ENCODE peak calls at places on chromosomes 1 and 21, in eight cellular contexts. C, D, F, X, N, U, B and K are unnamed samples.
A peak's percentile ranks its signal among the peaks of the same experiment; 100 is the strongest.

GRCh38 chr1:239677362-239677761 is 291.0 kb downstream of the CHRM3 start:
- DNase-seq in F (no peak), C (no peak), D (no peak), U (no peak), N (no peak), X (no peak), B (no peak), K (no peak)

GRCh38 chr1:106876384-106876783 is 180.1 kb upstream of the PRMT6 start:
- DNase-seq in F (no peak), C (no peak), D (no peak), N (no peak), U (no peak), X (no peak), B (no peak), K (no peak)

GRCh38 chr21:24217141-24217540 is 1390.1 kb downstream of the MRPL39 start:
- DNase-seq in X (no peak), F (no peak), B (no peak), N (no peak), D (no peak), C (no peak), U (no peak), K (no peak)

GRCh38 chr1:72365693-72366092 is 83.4 kb upstream of the NEGR1 start:
- DNase-seq in D (no peak), N (no peak), U (no peak), F (no peak), B (no peak), X (no peak), C (no peak), K (no peak)

GRCh38 chr21:16279658-16280581 is 550.1 kb downstream of the USP25 start:
- DNase-seq in U (no peak), X (peak; percentile 31), F (no peak), B (no peak), N (peak; percentile 55), D (no peak), C (no peak), K (no peak)

GRCh38 chr21:29656504-29657227 is 283.1 kb downstream of the GRIK1 start:
- DNase-seq in C (no peak), D (no peak), F (peak; percentile 53), N (no peak), U (peak; percentile 2), B (no peak), X (no peak), K (peak; percentile 69)

GRCh38 chr1:224014328-224014649 is 99.6 kb upstream of the FBXO28 start:
- DNase-seq in N (no peak), F (no peak), X (no peak), D (no peak), U (no peak), C (no peak), B (no peak), K (no peak)

GRCh38 chr1:100786870-100787269 is 67.3 kb downstream of the VCAM1 start:
- DNase-seq in U (no peak), F (no peak), B (no peak), X (no peak), N (no peak), D (no peak), C (no peak), K (no peak)

GRCh38 chr1:165224504-165224903 is 132.0 kb downstream of the LMX1A start:
- DNase-seq in X (no peak), U (no peak), N (no peak), F (no peak), D (no peak), B (no peak), C (no peak), K (no peak)

GRCh38 chr1:109791495-109792040 is 27.8 kb upstream of the EPS8L3 start:
- DNase-seq in B (no peak), F (no peak), N (peak; percentile 29), D (no peak), C (no peak), U (no peak), X (peak; percentile 19), K (no peak)

GRCh38 chr1:53631622-53632310 is 107.2 kb downstream of the GLIS1 start:
- DNase-seq in B (no peak), D (no peak), X (no peak), C (no peak), U (no peak), N (peak; percentile 15), F (no peak), K (no peak)

GRCh38 chr1:74733616-74734484 is 898 bp downstream of the TYW3 start:
- DNase-seq in X (no peak), C (peak; percentile 39), N (no peak), B (peak; percentile 12), F (peak; percentile 76), U (peak; percentile 71), D (peak; percentile 77), K (peak; percentile 64)

GRCh38 chr1:147214842-147215539 is 10.1 kb downstream of the FMO5 start:
- DNase-seq in X (no peak), N (no peak), F (no peak), D (no peak), U (peak; percentile 52), B (no peak), C (no peak), K (no peak)

GRCh38 chr1:221845650-221846371 is 103.9 kb upstream of the DUSP10 start:
- DNase-seq in F (no peak), U (peak; percentile 61), C (no peak), N (no peak), D (no peak), B (no peak), X (peak; percentile 30), K (peak; percentile 79)

GRCh38 chr1:59057211-59057694 is 239.6 kb upstream of the FGGY start:
- DNase-seq in C (no peak), N (no peak), U (no peak), X (peak; percentile 86), D (no peak), B (no peak), F (no peak), K (no peak)

GRCh38 chr1:98920441-98921110 is 84.1 kb downstream of the PLPPR5 start:
- DNase-seq in C (no peak), D (no peak), X (no peak), N (no peak), F (peak; percentile 14), B (no peak), U (no peak), K (no peak)

GRCh38 chr1:168137515-168137821 is 738 bp upstream of the GPR161 start:
- DNase-seq in F (no peak), C (no peak), N (no peak), D (no peak), X (no peak), B (no peak), U (no peak), K (no peak)

GRCh38 chr1:183461350-183461749 is 10.9 kb upstream of the SMG7 start:
- DNase-seq in N (no peak), F (no peak), D (no peak), U (peak; percentile 69), C (no peak), X (no peak), B (no peak), K (no peak)

GRCh38 chr1:56533621-56534020 is 45.7 kb downstream of the PLPP3 start:
- DNase-seq in U (no peak), C (no peak), X (no peak), F (no peak), B (no peak), D (no peak), N (no peak), K (no peak)

GRCh38 chr1:53599461-53599860 is 139.5 kb downstream of the GLIS1 start:
- DNase-seq in X (no peak), C (no peak), D (no peak), B (no peak), N (no peak), U (no peak), F (no peak), K (no peak)

GRCh38 chr1:24764439-24764838 is 19.2 kb downstream of the CLIC4 start:
- DNase-seq in U (no peak), D (no peak), F (no peak), C (no peak), X (no peak), N (no peak), B (no peak), K (no peak)

GRCh38 chr1:50846224-50846839 is 113.7 kb downstream of the FAF1 start:
- DNase-seq in F (no peak), X (no peak), D (no peak), U (no peak), N (no peak), C (no peak), B (no peak), K (no peak)

GRCh38 chr1:89765774-89766173 is 55.1 kb upstream of the LRRC8D start:
- DNase-seq in C (no peak), X (no peak), B (no peak), D (no peak), N (no peak), F (no peak), U (no peak), K (no peak)

GRCh38 chr1:23594927-23595353 is 35.6 kb upstream of the ID3 start:
- DNase-seq in C (no peak), N (no peak), X (no peak), D (no peak), F (no peak), U (no peak), B (no peak), K (no peak)

GRCh38 chr1:65066379-65066765 is 81.6 kb upstream of the AK4 start:
- DNase-seq in F (no peak), N (no peak), B (no peak), C (no peak), U (no peak), X (no peak), D (no peak), K (no peak)

GRCh38 chr21:43727571-43728466 is 8.9 kb downstream of the PDXK start:
- DNase-seq in X (no peak), C (no peak), F (peak; percentile 81), N (no peak), D (no peak), B (no peak), U (no peak), K (no peak)

GRCh38 chr1:234609528-234610042 is 393 bp downstream of the IRF2BP2 start:
- DNase-seq in B (no peak), N (no peak), X (no peak), C (no peak), F (peak; percentile 36), U (no peak), D (no peak), K (no peak)